ENCODE peak calls at places on chromosomes 2 and 18, in seven cellular contexts. Z is nucleus accumbens, C is DMS153, P is endodermal cell, O is GM12865, T is NCI-H1105, W is stomach. I is an unnamed sample.
A peak's percentile ranks its signal among the peaks of the same experiment; 100 is the strongest.

GRCh38 chr2:121211251-121211650 is 73.8 kb downstream of the TFCP2L1 start:
- DNase-seq in P (no peak), C (no peak), T (no peak), W (peak; percentile 79), O (no peak), Z (no peak), I (no peak)

GRCh38 chr2:161825429-161825828 is 201.2 kb downstream of the SLC4A10 start:
- DNase-seq in C (peak; percentile 6), W (no peak), T (no peak), Z (no peak), P (no peak), O (no peak), I (no peak)

GRCh38 chr2:127153691-127154158 is 46.8 kb upstream of the BIN1 start:
- DNase-seq in P (no peak), O (no peak), T (no peak), Z (peak; percentile 56), W (no peak), C (no peak), I (no peak)

GRCh38 chr2:75632091-75632704 is 14.4 kb upstream of the MRPL19 start:
- DNase-seq in O (no peak), Z (no peak), P (no peak), T (no peak), C (no peak), W (no peak), I (no peak)

GRCh38 chr2:101307950-101308431 is 510 bp downstream of the RNF149 start:
- DNase-seq in O (peak; percentile 49), Z (no peak), W (no peak), T (no peak), P (peak; percentile 75), C (no peak), I (no peak)

GRCh38 chr18:8661754-8662573 is 43.4 kb upstream of the MTCL1 start:
- DNase-seq in O (no peak), C (peak; percentile 85), T (peak; percentile 80), P (peak; percentile 96), Z (no peak), W (peak; percentile 37), I (peak; percentile 98)

GRCh38 chr18:75210274-75211001 is at the start of gene TSHZ1:
- DNase-seq in O (peak; percentile 90), P (no peak), W (peak; percentile 51), C (peak; percentile 91), T (peak; percentile 82), Z (peak; percentile 83), I (peak; percentile 89)

GRCh38 chr2:26614205-26615128 is 26.7 kb downstream of the CIB4 start:
- DNase-seq in P (no peak), Z (no peak), C (no peak), O (no peak), W (peak; percentile 11), T (no peak), I (no peak)

GRCh38 chr18:9539283-9539682 is 64.0 kb downstream of the RALBP1 start:
- DNase-seq in T (no peak), W (no peak), Z (no peak), C (no peak), P (no peak), O (no peak), I (no peak)

GRCh38 chr2:59909147-59909546 is 644.3 kb downstream of the BCL11A start:
- DNase-seq in W (no peak), C (no peak), O (no peak), Z (no peak), P (no peak), T (no peak), I (no peak)

GRCh38 chr2:121698318-121698930 is 38.3 kb downstream of the NIFK start:
- DNase-seq in O (no peak), C (no peak), P (no peak), T (no peak), Z (no peak), W (no peak), I (no peak)

GRCh38 chr2:96584017-96584416 is 47.5 kb downstream of the ARID5A start:
- DNase-seq in C (no peak), P (no peak), Z (no peak), W (no peak), O (no peak), T (no peak), I (no peak)

GRCh38 chr2:241911551-241911950 is 42.0 kb downstream of the RTP5 start:
- DNase-seq in T (no peak), O (no peak), Z (no peak), P (no peak), C (no peak), W (no peak), I (no peak)

GRCh38 chr18:73564073-73564472 is 583.6 kb downstream of the FBXO15 start:
- DNase-seq in W (no peak), Z (no peak), P (no peak), O (no peak), C (peak; percentile 44), T (no peak), I (no peak)

GRCh38 chr18:45521777-45522176 is 93.5 kb upstream of the SLC14A2 start:
- DNase-seq in P (no peak), T (no peak), W (no peak), O (peak; percentile 9), C (no peak), Z (no peak), I (no peak)

GRCh38 chr2:64837925-64838641 is 151.1 kb upstream of the SLC1A4 start:
- DNase-seq in C (no peak), P (no peak), W (no peak), T (no peak), O (no peak), Z (no peak), I (no peak)

GRCh38 chr2:39547811-39548719 is 111.0 kb upstream of the MAP4K3 start:
- DNase-seq in C (no peak), W (no peak), O (no peak), P (no peak), T (no peak), Z (no peak), I (no peak)

GRCh38 chr2:166180951-166181812 is 53.4 kb upstream of the SCN1A start:
- DNase-seq in W (peak; percentile 54), Z (peak; percentile 2), O (peak; percentile 54), P (peak; percentile 88), C (peak; percentile 30), T (peak; percentile 53), I (no peak)

GRCh38 chr18:51668101-51668500 is 470.6 kb upstream of the MEX3C start:
- DNase-seq in W (peak; percentile 67), O (peak; percentile 75), P (peak; percentile 92), C (no peak), Z (peak; percentile 11), T (peak; percentile 73), I (peak; percentile 27)

GRCh38 chr2:171046056-171046560 is 114.6 kb downstream of the TLK1 start:
- DNase-seq in O (no peak), T (no peak), W (no peak), C (no peak), Z (no peak), P (no peak), I (no peak)

GRCh38 chr18:55779461-55779710 is 191.4 kb upstream of the TCF4 start:
- DNase-seq in P (no peak), Z (no peak), O (peak; percentile 6), C (no peak), T (no peak), W (no peak), I (no peak)

GRCh38 chr2:151827564-151828142 is 568 bp downstream of the ARL5A start:
- DNase-seq in W (no peak), T (no peak), O (peak; percentile 48), P (peak; percentile 68), C (no peak), Z (no peak), I (no peak)

GRCh38 chr18:8701546-8702118 is 3.7 kb upstream of the MTCL1 start:
- DNase-seq in C (no peak), O (no peak), P (no peak), W (no peak), Z (no peak), T (no peak), I (no peak)

GRCh38 chr2:55026202-55026601 is 24.0 kb downstream of the RTN4 start:
- DNase-seq in O (peak; percentile 31), W (no peak), Z (no peak), C (no peak), T (no peak), P (no peak), I (no peak)

GRCh38 chr2:233349005-233349998 is 5.0 kb upstream of the DGKD start:
- DNase-seq in W (peak; percentile 48), P (no peak), C (peak; percentile 26), O (peak; percentile 84), T (peak; percentile 58), Z (peak; percentile 79), I (no peak)

GRCh38 chr2:147632193-147632592 is 212.6 kb upstream of the ACVR2A start:
- DNase-seq in W (no peak), O (peak; percentile 52), P (no peak), Z (no peak), T (no peak), C (no peak), I (no peak)

GRCh38 chr2:224308267-224308911 is 93.5 kb downstream of the FAM124B start:
- DNase-seq in O (peak; percentile 50), Z (no peak), P (no peak), T (no peak), W (no peak), C (no peak), I (no peak)

GRCh38 chr18:25726278-25726677 is 364.1 kb downstream of the SS18 start:
- DNase-seq in P (no peak), O (no peak), C (no peak), Z (no peak), T (no peak), W (no peak), I (no peak)

GRCh38 chr2:37343537-37344434 is 644 bp upstream of the QPCT start:
- DNase-seq in W (no peak), T (no peak), P (peak; percentile 67), C (peak; percentile 36), Z (no peak), O (no peak), I (no peak)

GRCh38 chr2:23230885-23231284 is 154.1 kb upstream of the KLHL29 start:
- DNase-seq in C (peak; percentile 6), T (no peak), O (no peak), Z (no peak), P (peak; percentile 76), W (no peak), I (no peak)

GRCh38 chr2:176931588-176932563 is 280.7 kb upstream of the HNRNPA3 start:
- DNase-seq in W (no peak), T (no peak), Z (no peak), P (no peak), C (no peak), O (peak; percentile 94), I (no peak)

GRCh38 chr2:119068154-119068725 is 90.3 kb downstream of the C1QL2 start:
- DNase-seq in O (no peak), T (no peak), P (no peak), Z (no peak), C (no peak), W (no peak), I (peak; percentile 91)

GRCh38 chr18:61635901-61636528 is 256.8 kb downstream of the RNF152 start:
- DNase-seq in O (peak; percentile 61), P (peak; percentile 85), Z (no peak), W (peak; percentile 86), C (peak; percentile 67), T (peak; percentile 37), I (peak; percentile 13)

GRCh38 chr18:3520230-3521085 is 70.5 kb downstream of the TGIF1 start:
- DNase-seq in Z (no peak), W (no peak), C (no peak), P (no peak), O (no peak), T (no peak), I (no peak)

GRCh38 chr18:332721-333513 is 65.1 kb upstream of the THOC1 start:
- DNase-seq in P (no peak), T (no peak), O (no peak), C (no peak), Z (no peak), W (no peak), I (no peak)

GRCh38 chr18:51171208-51171607 is 26.3 kb downstream of the MEX3C start:
- DNase-seq in C (no peak), Z (no peak), O (peak; percentile 46), T (no peak), W (no peak), P (no peak), I (no peak)

GRCh38 chr2:195322324-195322723 is 334.7 kb upstream of the SLC39A10 start:
- DNase-seq in O (no peak), P (no peak), C (peak; percentile 89), Z (no peak), T (peak; percentile 79), W (no peak), I (no peak)

GRCh38 chr18:24136967-24137373 is 1.9 kb upstream of the CABYR start:
- DNase-seq in T (no peak), C (no peak), O (peak; percentile 29), W (no peak), Z (no peak), P (peak; percentile 57), I (no peak)